ENCODE peak calls at places on chromosomes 4 and X, in four cellular contexts. One of them, this sample, is unnamed.

GRCh38 chr4:55176497-55176896 is 51.1 kb upstream of the KDR start:
- DNase-seq in C1 segment of cervical spinal cord: no peak
- DNase-seq in H9: no peak
- DNase-seq in HFF-Myc: no peak
- DNase-seq in this sample: no peak

GRCh38 chrX:154380153-154380552 is 1.1 kb downstream of the EMD start:
- DNase-seq in H9: no peak
- DNase-seq in HFF-Myc: no peak
- DNase-seq in C1 segment of cervical spinal cord: no peak
- DNase-seq in this sample: no peak

GRCh38 chrX:43702660-43703059 is 46.6 kb downstream of the MAOA start:
- DNase-seq in C1 segment of cervical spinal cord: no peak
- DNase-seq in H9: no peak
- DNase-seq in HFF-Myc: no peak
- DNase-seq in this sample: no peak

GRCh38 chrX:130623508-130623907 is 221.7 kb downstream of the RBMX2 start:
- DNase-seq in HFF-Myc: no peak
- DNase-seq in H9: no peak
- DNase-seq in C1 segment of cervical spinal cord: no peak
- DNase-seq in this sample: no peak

GRCh38 chrX:71532078-71532752 is 689 bp upstream of the OGT start:
- DNase-seq in C1 segment of cervical spinal cord: no peak
- DNase-seq in H9: no peak
- DNase-seq in HFF-Myc: no peak
- DNase-seq in this sample: no peak

GRCh38 chr4:6576512-6576911 is 1.5 kb downstream of the MAN2B2 start:
- DNase-seq in C1 segment of cervical spinal cord: no peak
- DNase-seq in H9: no peak
- DNase-seq in HFF-Myc: no peak
- DNase-seq in this sample: no peak

GRCh38 chr4:77043507-77044131 is 32.2 kb downstream of the CCNI start:
- DNase-seq in C1 segment of cervical spinal cord: no peak
- DNase-seq in H9: no peak
- DNase-seq in HFF-Myc: no peak
- DNase-seq in this sample: no peak

GRCh38 chrX:23668335-23668734 is 1.0 kb downstream of the PRDX4 start:
- DNase-seq in H9: no peak
- DNase-seq in HFF-Myc: no peak
- DNase-seq in C1 segment of cervical spinal cord: no peak
- DNase-seq in this sample: no peak

GRCh38 chrX:137575596-137576255 is 9.8 kb downstream of the ZIC3 start:
- DNase-seq in HFF-Myc: no peak
- DNase-seq in H9: peak; percentile 55
- DNase-seq in C1 segment of cervical spinal cord: no peak
- DNase-seq in this sample: no peak

GRCh38 chr4:101345271-101345595 is 2.1 kb downstream of the PPP3CA start:
- DNase-seq in H9: no peak
- DNase-seq in HFF-Myc: no peak
- DNase-seq in C1 segment of cervical spinal cord: peak; percentile 36
- DNase-seq in this sample: peak; percentile 23

GRCh38 chrX:152936306-152936705 is 38.4 kb downstream of the ZNF185 start:
- DNase-seq in C1 segment of cervical spinal cord: no peak
- DNase-seq in HFF-Myc: no peak
- DNase-seq in H9: no peak
- DNase-seq in this sample: no peak

GRCh38 chrX:96563663-96564062 is 121.0 kb upstream of the DIAPH2 start:
- DNase-seq in HFF-Myc: no peak
- DNase-seq in H9: no peak
- DNase-seq in C1 segment of cervical spinal cord: no peak
- DNase-seq in this sample: no peak

GRCh38 chr4:112938461-112939058 is 110.9 kb upstream of the ANK2 start:
- DNase-seq in C1 segment of cervical spinal cord: no peak
- DNase-seq in HFF-Myc: peak; percentile 20
- DNase-seq in H9: no peak
- DNase-seq in this sample: no peak

GRCh38 chr4:37953620-37954325 is 6.4 kb upstream of the PTTG2 start:
- DNase-seq in HFF-Myc: no peak
- DNase-seq in H9: no peak
- DNase-seq in C1 segment of cervical spinal cord: no peak
- DNase-seq in this sample: no peak

GRCh38 chr4:101649790-101650450 is 140.6 kb upstream of the BANK1 start:
- DNase-seq in H9: no peak
- DNase-seq in C1 segment of cervical spinal cord: no peak
- DNase-seq in HFF-Myc: no peak
- DNase-seq in this sample: no peak

GRCh38 chr4:17807446-17807845 is 3.1 kb downstream of the DCAF16 start:
- DNase-seq in C1 segment of cervical spinal cord: no peak
- DNase-seq in H9: no peak
- DNase-seq in HFF-Myc: no peak
- DNase-seq in this sample: no peak

GRCh38 chr4:73776363-73776762 is 36.0 kb downstream of the CXCL8 start:
- DNase-seq in H9: no peak
- DNase-seq in HFF-Myc: peak; percentile 39
- DNase-seq in C1 segment of cervical spinal cord: no peak
- DNase-seq in this sample: no peak

GRCh38 chrX:83260288-83260687 is 247.8 kb upstream of the POU3F4 start:
- DNase-seq in H9: peak; percentile 35
- DNase-seq in C1 segment of cervical spinal cord: no peak
- DNase-seq in HFF-Myc: no peak
- DNase-seq in this sample: peak; percentile 10

GRCh38 chr4:27187786-27188185 is 327.1 kb downstream of the STIM2 start:
- DNase-seq in H9: no peak
- DNase-seq in HFF-Myc: no peak
- DNase-seq in C1 segment of cervical spinal cord: no peak
- DNase-seq in this sample: no peak

GRCh38 chr4:110492522-110492921 is 16.6 kb downstream of the ENPEP start:
- DNase-seq in H9: no peak
- DNase-seq in C1 segment of cervical spinal cord: no peak
- DNase-seq in HFF-Myc: no peak
- DNase-seq in this sample: no peak

GRCh38 chr4:59388359-59388758 is 1811.8 kb upstream of the ADGRL3 start:
- DNase-seq in HFF-Myc: no peak
- DNase-seq in H9: no peak
- DNase-seq in C1 segment of cervical spinal cord: no peak
- DNase-seq in this sample: no peak

GRCh38 chrX:107654778-107655761 is 26.8 kb downstream of the PRPS1 start:
- DNase-seq in C1 segment of cervical spinal cord: no peak
- DNase-seq in HFF-Myc: peak; percentile 51
- DNase-seq in H9: peak; percentile 97
- DNase-seq in this sample: peak; percentile 30

GRCh38 chr4:151443247-151443646 is 34.3 kb downstream of the FHIP1A start:
- DNase-seq in C1 segment of cervical spinal cord: no peak
- DNase-seq in H9: no peak
- DNase-seq in HFF-Myc: no peak
- DNase-seq in this sample: no peak

GRCh38 chr4:74376888-74377483 is 12.0 kb downstream of the EREG start:
- DNase-seq in H9: no peak
- DNase-seq in C1 segment of cervical spinal cord: no peak
- DNase-seq in HFF-Myc: peak; percentile 44
- DNase-seq in this sample: no peak

GRCh38 chr4:150849016-150849415 is 166.1 kb downstream of the LRBA start:
- DNase-seq in C1 segment of cervical spinal cord: no peak
- DNase-seq in HFF-Myc: no peak
- DNase-seq in H9: no peak
- DNase-seq in this sample: no peak

GRCh38 chrX:1876041-1876440 is 261.2 kb downstream of the ASMT start:
- DNase-seq in HFF-Myc: no peak
- DNase-seq in H9: no peak
- DNase-seq in C1 segment of cervical spinal cord: no peak
- DNase-seq in this sample: no peak